ENCODE peak calls at places on chromosomes 13 and 19, in five cellular contexts. One of them, this sample, is unnamed. For H3K4me1 and H3K36me3, the result is how much of the 10 kb centered on the place peaks cover.

GRCh38 chr19:31439270-31439573 is 90.0 kb upstream of the TSHZ3 start:
- DNase-seq in left ventricle myocardium inferior: no peak
- DNase-seq in heart left ventricle: no peak
- DNase-seq in ascending aorta: no peak
- DNase-seq in CD8-positive, alpha-beta T cell: no peak
- DNase-seq in this sample: peak

GRCh38 chr13:102589291-102589822 is 7.4 kb upstream of the TPP2 start:
- DNase-seq in left ventricle myocardium inferior: no peak
- DNase-seq in heart left ventricle: no peak
- DNase-seq in ascending aorta: no peak
- DNase-seq in CD8-positive, alpha-beta T cell: no peak
- DNase-seq in this sample: no peak

GRCh38 chr19:35011091-35011689 is 11.1 kb downstream of the GRAMD1A start:
- DNase-seq in left ventricle myocardium inferior: no peak
- DNase-seq in heart left ventricle: no peak
- DNase-seq in ascending aorta: no peak
- DNase-seq in CD8-positive, alpha-beta T cell: peak
- DNase-seq in this sample: no peak

GRCh38 chr19:343941-344624 is 513 bp downstream of the MIER2 start:
- DNase-seq in left ventricle myocardium inferior: no peak
- DNase-seq in heart left ventricle: no peak
- DNase-seq in ascending aorta: no peak
- DNase-seq in CD8-positive, alpha-beta T cell: peak
- DNase-seq in this sample: no peak

GRCh38 chr13:73870970-73871935 is 263.0 kb downstream of the KLF12 start:
- DNase-seq in left ventricle myocardium inferior: no peak
- DNase-seq in heart left ventricle: peak
- DNase-seq in ascending aorta: no peak
- DNase-seq in CD8-positive, alpha-beta T cell: no peak
- DNase-seq in this sample: no peak

GRCh38 chr19:35039881-35040456 is 1.6 kb upstream of the HPN start:
- DNase-seq in left ventricle myocardium inferior: no peak
- DNase-seq in heart left ventricle: no peak
- DNase-seq in ascending aorta: peak
- DNase-seq in CD8-positive, alpha-beta T cell: no peak
- DNase-seq in this sample: no peak

GRCh38 chr13:112032186-112032835 is 34.6 kb upstream of the SOX1 start:
- DNase-seq in left ventricle myocardium inferior: no peak
- DNase-seq in heart left ventricle: no peak
- DNase-seq in ascending aorta: no peak
- DNase-seq in CD8-positive, alpha-beta T cell: no peak
- DNase-seq in this sample: no peak

GRCh38 chr19:1206733-1207301 is 1.2 kb downstream of the STK11 start:
- DNase-seq in left ventricle myocardium inferior: no peak
- DNase-seq in heart left ventricle: no peak
- DNase-seq in ascending aorta: no peak
- DNase-seq in CD8-positive, alpha-beta T cell: peak
- DNase-seq in this sample: no peak

GRCh38 chr19:4987286-4987685 is 18.4 kb downstream of the KDM4B start:
- DNase-seq in left ventricle myocardium inferior: no peak
- DNase-seq in heart left ventricle: no peak
- DNase-seq in ascending aorta: no peak
- DNase-seq in CD8-positive, alpha-beta T cell: no peak
- DNase-seq in this sample: no peak

GRCh38 chr13:114106991-114107685 is 25.3 kb downstream of the RASA3 start:
- DNase-seq in left ventricle myocardium inferior: no peak
- DNase-seq in heart left ventricle: no peak
- DNase-seq in ascending aorta: peak
- DNase-seq in CD8-positive, alpha-beta T cell: no peak
- DNase-seq in this sample: peak

GRCh38 chr13:114102521-114103288 is 29.7 kb downstream of the RASA3 start:
- DNase-seq in left ventricle myocardium inferior: no peak
- DNase-seq in heart left ventricle: no peak
- DNase-seq in ascending aorta: no peak
- DNase-seq in CD8-positive, alpha-beta T cell: no peak
- DNase-seq in this sample: peak

GRCh38 chr13:114106526-114106925 is 25.9 kb downstream of the RASA3 start:
- DNase-seq in left ventricle myocardium inferior: no peak
- DNase-seq in heart left ventricle: no peak
- DNase-seq in ascending aorta: no peak
- DNase-seq in CD8-positive, alpha-beta T cell: no peak
- DNase-seq in this sample: no peak

GRCh38 chr13:114105351-114106225 is 26.8 kb downstream of the RASA3 start:
- DNase-seq in left ventricle myocardium inferior: no peak
- DNase-seq in heart left ventricle: no peak
- DNase-seq in ascending aorta: peak
- DNase-seq in CD8-positive, alpha-beta T cell: no peak
- DNase-seq in this sample: peak

DNA sequence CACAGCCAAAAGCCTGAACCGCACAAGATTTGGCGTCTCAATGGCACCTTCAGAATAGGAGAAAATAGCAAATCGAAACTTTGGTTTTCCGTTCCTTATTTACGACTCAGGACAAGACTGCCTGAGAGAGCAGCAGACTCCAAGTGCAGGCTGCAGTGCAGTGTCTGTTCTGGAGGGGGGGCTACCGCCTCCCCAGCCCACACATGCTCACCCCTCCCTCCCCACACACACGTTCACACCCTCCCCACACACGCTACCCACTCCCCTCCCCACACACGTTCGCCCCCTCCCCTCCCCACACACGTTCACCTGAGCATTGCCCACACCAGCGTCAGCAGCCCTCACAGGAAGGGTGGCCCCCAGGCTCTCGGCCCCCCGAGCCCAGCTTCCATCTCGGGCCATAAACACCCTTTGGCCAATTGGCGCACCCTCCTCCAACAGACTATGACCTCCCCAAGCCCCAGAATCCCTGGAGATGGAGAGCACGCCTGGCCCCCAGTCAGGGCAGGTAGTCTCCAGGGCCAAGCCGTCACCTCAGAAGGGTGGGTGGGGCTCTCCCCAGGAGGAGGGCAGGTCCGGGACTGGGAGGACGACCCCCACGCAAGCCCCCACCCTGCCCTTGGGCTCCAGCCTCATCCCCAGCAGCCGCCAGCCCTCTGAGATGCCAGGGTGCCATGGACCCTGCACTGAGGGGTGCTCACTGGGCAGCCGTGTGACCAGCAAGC is 27.6 kb downstream of the RASA3 start:
- DNase-seq in left ventricle myocardium inferior: no peak
- DNase-seq in heart left ventricle: no peak
- DNase-seq in ascending aorta: peak
- DNase-seq in CD8-positive, alpha-beta T cell: no peak
- DNase-seq in this sample: peak
- H3K4me1 ChIP-seq in left ventricle myocardium inferior: under half
- H3K4me1 ChIP-seq in heart left ventricle: under half
- H3K4me1 ChIP-seq in ascending aorta: under half
- H3K4me1 ChIP-seq in CD8-positive, alpha-beta T cell: half or more
- H3K4me1 ChIP-seq in this sample: under half

DNA sequence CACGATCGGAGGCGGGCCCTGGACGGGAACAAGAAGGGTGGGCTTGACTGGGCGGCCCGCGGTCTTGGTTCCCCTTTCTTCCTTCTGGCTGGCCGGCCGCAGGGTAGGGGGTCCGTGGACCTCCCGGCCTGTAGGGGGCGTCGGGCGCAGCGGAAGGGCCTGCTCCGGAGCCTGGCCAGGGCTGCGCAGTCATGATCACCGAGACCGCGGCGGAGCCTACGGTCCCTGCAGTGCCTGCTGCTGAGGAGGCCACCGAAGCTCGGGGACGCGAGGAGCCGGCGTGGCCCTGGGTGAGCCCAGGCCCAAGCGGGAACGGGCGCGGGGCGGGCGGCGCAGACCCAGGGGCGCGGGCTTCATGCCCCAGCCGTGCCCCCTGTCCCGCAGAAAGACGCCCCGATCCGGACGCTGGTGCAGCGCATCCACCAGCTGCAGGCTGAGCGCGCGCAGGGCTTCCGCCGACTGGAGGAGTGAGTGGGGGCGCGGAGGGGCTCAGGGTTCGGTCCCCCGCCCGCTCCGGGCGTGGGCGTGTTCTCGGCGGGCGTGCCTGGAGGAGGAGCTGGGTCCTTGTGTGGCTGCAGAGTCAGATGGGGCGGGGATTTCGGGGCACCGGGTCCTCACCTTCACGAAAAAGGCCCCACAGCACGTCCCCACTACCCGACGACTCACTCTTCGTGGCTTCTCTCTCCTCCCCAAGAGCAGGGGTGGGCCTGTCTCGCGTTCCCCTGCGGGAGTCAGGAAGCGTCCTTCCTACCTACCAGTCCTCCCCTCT is at the start of gene REX1BD:
- DNase-seq in left ventricle myocardium inferior: peak
- DNase-seq in heart left ventricle: peak
- DNase-seq in ascending aorta: peak
- DNase-seq in CD8-positive, alpha-beta T cell: peak
- DNase-seq in this sample: peak
- H3K27ac ChIP-seq in left ventricle myocardium inferior: peak
- H3K27ac ChIP-seq in heart left ventricle: peak
- H3K27ac ChIP-seq in ascending aorta: peak
- H3K27ac ChIP-seq in CD8-positive, alpha-beta T cell: peak
- H3K27ac ChIP-seq in this sample: peak

DNA sequence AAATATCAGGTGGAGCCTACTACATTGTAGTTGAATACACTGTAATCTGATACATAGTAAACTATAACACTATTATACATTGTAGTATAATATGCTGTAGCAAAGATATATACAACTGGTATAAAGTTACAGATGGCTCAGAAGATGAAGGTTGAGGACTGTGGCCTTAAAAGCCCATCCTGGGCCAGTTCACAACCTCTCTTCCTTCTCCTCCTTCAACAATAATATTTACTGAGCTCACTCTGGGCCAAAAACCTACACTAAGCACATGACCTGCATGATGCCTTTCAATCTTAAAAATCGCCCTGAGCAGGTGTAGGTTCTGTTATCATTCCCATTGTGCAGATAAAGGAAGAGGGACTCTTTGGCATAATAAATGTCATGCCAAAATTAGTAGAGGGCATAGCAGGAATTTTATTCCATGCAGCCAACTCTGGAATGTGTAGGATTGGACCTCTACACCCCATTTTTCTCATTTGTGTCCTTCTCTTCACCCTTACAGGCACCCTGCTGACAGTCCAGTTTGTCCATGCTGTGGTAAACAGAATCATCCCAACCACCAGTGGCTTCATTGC is 14.6 kb upstream of the SIN3B start:
- DNase-seq in left ventricle myocardium inferior: no peak
- DNase-seq in heart left ventricle: no peak
- DNase-seq in ascending aorta: no peak
- DNase-seq in CD8-positive, alpha-beta T cell: no peak
- DNase-seq in this sample: no peak
- H3K36me3 ChIP-seq in left ventricle myocardium inferior: under half
- H3K36me3 ChIP-seq in heart left ventricle: under half
- H3K36me3 ChIP-seq in ascending aorta: under half
- H3K36me3 ChIP-seq in CD8-positive, alpha-beta T cell: under half
- H3K36me3 ChIP-seq in this sample: under half

DNA sequence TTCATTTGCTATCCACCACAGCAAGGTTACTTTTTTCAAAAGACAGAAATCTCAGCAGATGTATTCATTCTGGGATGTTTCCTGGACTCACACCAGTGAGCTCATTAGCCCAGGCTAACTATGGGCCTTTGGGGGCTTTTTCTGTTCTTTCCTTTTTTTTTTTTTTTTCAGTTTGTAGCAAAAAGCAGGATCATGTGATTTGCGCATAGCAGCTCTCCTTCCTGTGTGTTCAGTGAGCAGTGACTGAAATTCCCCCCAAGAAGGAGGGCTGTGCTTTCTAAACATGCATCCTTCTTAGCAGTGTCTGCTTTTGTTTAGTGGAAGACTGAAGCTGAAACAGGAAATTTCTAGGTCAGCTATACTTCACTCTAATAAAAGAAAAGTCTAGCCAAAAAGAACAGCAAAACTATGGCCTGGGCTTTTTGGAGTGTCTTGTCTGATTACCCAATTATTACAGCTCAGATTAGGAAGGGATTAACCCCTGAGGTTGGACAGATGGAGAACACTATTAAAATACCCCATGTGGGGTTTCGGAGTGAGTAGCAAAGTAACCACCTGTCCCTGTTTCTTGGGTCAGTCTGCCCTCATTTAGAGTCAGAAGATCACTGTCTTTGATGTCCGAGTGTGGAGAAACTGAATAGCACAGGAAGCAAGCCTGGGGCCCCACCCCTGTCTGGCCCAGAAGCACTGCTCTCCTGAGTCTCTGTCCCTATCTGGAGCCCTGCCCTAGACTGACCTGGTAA is 8.9 kb upstream of the AMER2 start:
- DNase-seq in left ventricle myocardium inferior: no peak
- DNase-seq in heart left ventricle: no peak
- DNase-seq in ascending aorta: no peak
- DNase-seq in CD8-positive, alpha-beta T cell: no peak
- DNase-seq in this sample: no peak
- H3K4me1 ChIP-seq in left ventricle myocardium inferior: under half
- H3K4me1 ChIP-seq in heart left ventricle: under half
- H3K4me1 ChIP-seq in ascending aorta: under half
- H3K4me1 ChIP-seq in CD8-positive, alpha-beta T cell: under half
- H3K4me1 ChIP-seq in this sample: under half

DNA sequence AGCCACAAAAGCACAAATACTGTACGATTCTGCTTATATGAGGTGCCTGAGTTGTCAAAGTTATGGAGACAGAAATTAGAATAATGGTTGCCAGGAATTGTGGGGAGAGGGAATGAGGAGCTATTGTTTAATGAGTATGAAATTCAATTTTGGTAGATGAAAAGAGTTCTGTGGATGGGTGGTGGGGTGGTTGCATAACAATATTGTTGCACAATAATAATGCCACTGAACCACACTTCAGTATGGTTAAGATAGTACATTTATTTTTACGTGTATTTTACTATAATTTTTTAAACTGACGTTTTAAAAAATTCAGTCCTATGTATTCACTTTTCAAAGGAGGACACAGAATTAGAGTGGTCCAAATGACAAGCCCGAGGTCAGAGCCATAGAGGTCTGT is 1.8 kb upstream of the OXGR1 start:
- DNase-seq in left ventricle myocardium inferior: no peak
- DNase-seq in heart left ventricle: no peak
- DNase-seq in ascending aorta: no peak
- DNase-seq in CD8-positive, alpha-beta T cell: no peak
- DNase-seq in this sample: no peak
- H3K27ac ChIP-seq in left ventricle myocardium inferior: no peak
- H3K27ac ChIP-seq in heart left ventricle: no peak
- H3K27ac ChIP-seq in ascending aorta: no peak
- H3K27ac ChIP-seq in CD8-positive, alpha-beta T cell: no peak
- H3K27ac ChIP-seq in this sample: no peak

DNA sequence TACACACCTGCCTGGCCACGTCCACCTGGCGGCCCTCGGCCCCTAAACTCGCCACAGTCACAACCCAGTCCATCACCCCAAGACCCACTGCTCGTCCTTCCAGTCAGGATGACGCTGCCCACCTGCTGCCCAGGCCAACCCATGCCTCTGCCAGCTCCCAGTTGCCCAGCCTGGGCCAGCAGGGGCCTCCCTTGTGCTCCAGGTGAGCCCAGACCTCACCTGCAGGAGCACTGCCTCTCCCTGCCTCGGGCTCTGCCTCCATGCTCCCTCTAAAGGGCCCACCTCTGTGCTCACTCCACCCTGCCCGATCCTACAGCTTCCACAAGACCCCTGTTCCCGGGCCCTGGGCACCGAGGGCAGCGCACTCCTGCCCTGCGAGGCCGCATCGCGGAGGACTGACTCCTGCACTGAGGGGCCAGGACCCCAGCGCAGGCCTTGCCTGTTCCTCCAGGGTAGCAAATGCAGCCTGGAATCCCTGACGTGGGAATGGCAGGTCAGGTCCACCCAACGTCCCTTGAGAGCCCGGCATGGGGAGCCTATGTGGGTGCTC is 8.0 kb upstream of the CACTIN start:
- DNase-seq in left ventricle myocardium inferior: no peak
- DNase-seq in heart left ventricle: no peak
- DNase-seq in ascending aorta: no peak
- DNase-seq in CD8-positive, alpha-beta T cell: no peak
- DNase-seq in this sample: no peak
- H3K36me3 ChIP-seq in left ventricle myocardium inferior: half or more
- H3K36me3 ChIP-seq in heart left ventricle: half or more
- H3K36me3 ChIP-seq in ascending aorta: half or more
- H3K36me3 ChIP-seq in CD8-positive, alpha-beta T cell: under half
- H3K36me3 ChIP-seq in this sample: half or more